ENCODE peak calls at places on chromosomes 6 and 20, in nine cellular contexts. V is stimulated activated CD8-positive, alpha-beta memory T cell treated with anti-CD3 and anti-CD28 coated beads, Interleukin-7, amount 100 ng/mL, for 1 hour; F is stimulated activated CD4-positive, alpha-beta T cell treated with anti-CD3 and anti-CD28 coated beads, Interleukin-2, amount 100 ng/mL, for 48 hours; J is iris pigment epithelial cell; W is body of pancreas; O is hippocampal formation; G is astrocyte of the spinal cord; M is left cardiac atrium; X is GM12865. C is an unnamed sample.

GRCh38 chr20:59721386-59721785 is 117.0 kb downstream of the PHACTR3 start:
- DNase-seq in V (no peak), F (no peak), J (no peak), W (no peak), O (no peak), G (no peak), M (no peak), X (no peak), C (no peak)

GRCh38 chr6:41896280-41896679 is 1.1 kb upstream of the USP49 start:
- DNase-seq in V (no peak), F (no peak), J (no peak), W (no peak), O (no peak), G (no peak), M (no peak), X (no peak), C (no peak)

GRCh38 chr20:50727792-50728485 is 3.4 kb upstream of the PARD6B start:
- DNase-seq in V (no peak), F (no peak), J (no peak), W (peak; percentile 43), O (no peak), G (no peak), M (no peak), X (no peak), C (no peak)

GRCh38 chr20:34693414-34693813 is 10.7 kb upstream of the TP53INP2 start:
- DNase-seq in V (no peak), F (no peak), J (no peak), W (peak; percentile 14), O (no peak), G (no peak), M (no peak), X (no peak), C (no peak)

GRCh38 chr6:44563397-44563796 is 175.9 kb downstream of the CDC5L start:
- DNase-seq in V (no peak), F (no peak), J (peak; percentile 76), W (no peak), O (no peak), G (peak; percentile 57), M (peak; percentile 52), X (peak; percentile 6), C (peak; percentile 27)

GRCh38 chr6:135289816-135290215 is 108.7 kb downstream of the MYB start:
- DNase-seq in V (no peak), F (no peak), J (no peak), W (no peak), O (no peak), G (no peak), M (no peak), X (no peak), C (no peak)

GRCh38 chr20:21048841-21049273 is 57.3 kb downstream of the LINC00237 start:
- DNase-seq in V (peak; percentile 1), F (peak; percentile 61), J (no peak), W (peak; percentile 24), O (peak; percentile 2), G (no peak), M (peak; percentile 25), X (peak; percentile 44), C (peak; percentile 46)

GRCh38 chr20:43191946-43192847 is 2.5 kb upstream of the PTPRT start:
- DNase-seq in V (no peak), F (no peak), J (peak; percentile 16), W (peak; percentile 17), O (peak; percentile 28), G (no peak), M (no peak), X (peak; percentile 15), C (peak; percentile 35)

GRCh38 chr20:51374961-51375360 is 167.6 kb downstream of the NFATC2 start:
- DNase-seq in V (no peak), F (no peak), J (no peak), W (no peak), O (no peak), G (no peak), M (no peak), X (no peak), C (no peak)

GRCh38 chr6:149026530-149026942 is 279.7 kb downstream of the UST start:
- DNase-seq in V (no peak), F (peak; percentile 44), J (peak; percentile 93), W (no peak), O (no peak), G (peak; percentile 91), M (no peak), X (peak; percentile 55), C (peak; percentile 94)

GRCh38 chr20:25987073-25987927 is 290.6 kb upstream of the ZNF337 start:
- DNase-seq in V (peak; percentile 17), F (peak; percentile 43), J (no peak), W (peak; percentile 44), O (peak; percentile 53), G (peak; percentile 22), M (peak; percentile 61), X (peak; percentile 57), C (peak; percentile 1)

GRCh38 chr6:125314019-125314581 is 12.3 kb upstream of the HDDC2 start:
- DNase-seq in V (no peak), F (peak; percentile 24), J (peak; percentile 60), W (peak; percentile 75), O (peak; percentile 43), G (peak; percentile 68), M (peak; percentile 67), X (peak; percentile 66), C (peak; percentile 82)

GRCh38 chr6:168025831-168026325 is 28.4 kb downstream of the KIF25 start:
- DNase-seq in V (no peak), F (no peak), J (no peak), W (no peak), O (no peak), G (no peak), M (no peak), X (no peak), C (no peak)

GRCh38 chr6:170011233-170012142 is 260.1 kb downstream of the ERMARD start:
- DNase-seq in V (no peak), F (no peak), J (no peak), W (no peak), O (no peak), G (no peak), M (peak; percentile 86), X (no peak), C (no peak)

GRCh38 chr6:99241905-99242534 is 107.5 kb downstream of the FAXC start:
- DNase-seq in V (no peak), F (no peak), J (peak; percentile 55), W (no peak), O (no peak), G (peak; percentile 45), M (no peak), X (peak; percentile 38), C (peak; percentile 47)

GRCh38 chr20:32231847-32232246 is 24.2 kb downstream of the POFUT1 start:
- DNase-seq in V (no peak), F (peak; percentile 38), J (peak; percentile 59), W (peak; percentile 19), O (no peak), G (peak; percentile 17), M (no peak), X (peak; percentile 49), C (no peak)

C was measured in GM23248.